ENCODE peak calls at places on chromosomes 2 and 18, in five cellular contexts. F, J, V, S and L are unnamed samples.

GRCh38 chr2:114049826-114050225 is 159.9 kb downstream of the ACTR3 start:
- DNase-seq in F (no peak), V (no peak), J (no peak), S (no peak), L (no peak)

GRCh38 chr2:102391530-102391929 is 31.4 kb upstream of the IL18RAP start:
- DNase-seq in S (no peak), F (peak), V (no peak), J (no peak), L (peak)

GRCh38 chr2:145593991-145594702 is 1074.2 kb upstream of the ZEB2 start:
- DNase-seq in J (no peak), F (no peak), V (no peak), S (no peak), L (no peak)

GRCh38 chr18:42053188-42053781 is 98.3 kb downstream of the PIK3C3 start:
- DNase-seq in J (no peak), S (peak), F (peak), V (peak), L (no peak)

GRCh38 chr2:86480105-86480504 is 38.9 kb downstream of the KDM3A start:
- DNase-seq in S (no peak), F (no peak), V (no peak), J (peak), L (no peak)

GRCh38 chr2:11288431-11288830 is 56.0 kb downstream of the ROCK2 start:
- DNase-seq in J (no peak), V (no peak), S (no peak), F (no peak), L (no peak)

GRCh38 chr2:19569300-19569791 is 210.9 kb upstream of the OSR1 start:
- DNase-seq in F (no peak), V (no peak), S (no peak), J (no peak), L (no peak)

GRCh38 chr2:28513097-28513496 is 17.2 kb downstream of the PLB1 start:
- DNase-seq in F (no peak), V (no peak), S (no peak), J (no peak), L (no peak)

GRCh38 chr2:128414946-128415767 is 96.5 kb upstream of the HS6ST1 start:
- DNase-seq in S (no peak), F (no peak), V (no peak), J (no peak), L (no peak)

GRCh38 chr2:189411860-189412259 is 29.4 kb upstream of the WDR75 start:
- DNase-seq in F (no peak), S (no peak), V (no peak), J (no peak), L (no peak)

GRCh38 chr18:62658028-62658427 is 57.3 kb upstream of the PHLPP1 start:
- DNase-seq in V (no peak), S (no peak), F (no peak), J (no peak), L (no peak)

GRCh38 chr2:17166506-17166905 is 351.7 kb downstream of the RAD51AP2 start:
- DNase-seq in J (no peak), V (peak), S (no peak), F (no peak), L (no peak)

GRCh38 chr18:2513616-2514015 is 57.7 kb downstream of the METTL4 start:
- DNase-seq in F (no peak), J (no peak), V (no peak), S (no peak), L (no peak)

GRCh38 chr2:110116033-110116710 is 550 bp upstream of the MALL start:
- DNase-seq in F (no peak), S (peak), V (no peak), J (no peak), L (no peak)

GRCh38 chr2:170393861-170394498 is 216.0 kb downstream of the MYO3B start:
- DNase-seq in F (no peak), S (no peak), J (no peak), V (no peak), L (no peak)

GRCh38 chr2:176111891-176112374 is 4.6 kb upstream of the HOXD10 start:
- DNase-seq in F (no peak), S (no peak), V (no peak), J (no peak), L (no peak)

GRCh38 chr2:65319080-65319673 is 91.5 kb downstream of the ACTR2 start:
- DNase-seq in S (no peak), V (no peak), F (no peak), J (no peak), L (peak)

GRCh38 chr2:127558911-127559310 is 23.4 kb downstream of the MYO7B start:
- DNase-seq in F (no peak), S (no peak), J (no peak), V (no peak), L (no peak)

GRCh38 chr2:41853427-41854191 is 194.2 kb upstream of the PKDCC start:
- DNase-seq in S (peak), F (no peak), V (peak), J (no peak), L (no peak)

GRCh38 chr2:76197842-76198448 is 487.2 kb upstream of the GCFC2 start:
- DNase-seq in S (peak), V (peak), F (peak), J (peak), L (peak)

GRCh38 chr18:76564117-76564516 is 69.1 kb upstream of the ZNF516 start:
- DNase-seq in S (peak), F (no peak), V (no peak), J (no peak), L (no peak)

GRCh38 chr18:79583984-79584401 is 95.6 kb upstream of the CTDP1 start:
- DNase-seq in V (no peak), S (no peak), F (no peak), J (peak), L (no peak)

GRCh38 chr18:59502222-59502898 is 143.3 kb upstream of the LMAN1 start:
- DNase-seq in F (no peak), J (peak), V (no peak), S (no peak), L (no peak)

GRCh38 chr2:195150819-195151218 is 506.2 kb upstream of the SLC39A10 start:
- DNase-seq in S (no peak), F (no peak), V (no peak), J (no peak), L (no peak)

GRCh38 chr2:130336877-130337734 is 5.6 kb upstream of the IMP4 start:
- DNase-seq in J (peak), S (peak), F (no peak), V (peak), L (peak)

GRCh38 chr2:235935071-235935470 is 233.1 kb downstream of the GBX2 start:
- DNase-seq in F (no peak), V (no peak), S (no peak), J (no peak), L (no peak)

GRCh38 chr2:53787255-53787910 is 539 bp downstream of the ERLEC1 start:
- DNase-seq in J (no peak), V (peak), F (no peak), S (no peak), L (no peak)

GRCh38 chr2:208407667-208408066 is 1.1 kb downstream of the PTH2R start:
- DNase-seq in F (peak), V (peak), S (no peak), J (no peak), L (no peak)

GRCh38 chr2:110166246-110166645 is 38.6 kb downstream of the NPHP1 start:
- DNase-seq in J (no peak), S (no peak), V (no peak), F (no peak), L (no peak)

GRCh38 chr18:32549248-32549842 is 78.7 kb upstream of the GAREM1 start:
- DNase-seq in S (peak), F (peak), J (peak), V (peak), L (no peak)

GRCh38 chr2:211026109-211026508 is 469.7 kb downstream of the CPS1 start:
- DNase-seq in V (no peak), S (no peak), J (no peak), F (no peak), L (no peak)

GRCh38 chr2:211205841-211206240 is 649.4 kb downstream of the CPS1 start:
- DNase-seq in S (no peak), V (no peak), F (no peak), J (no peak), L (no peak)

GRCh38 chr2:176527141-176527901 is 258.1 kb downstream of the MTX2 start:
- DNase-seq in F (no peak), J (no peak), S (no peak), V (no peak), L (no peak)

GRCh38 chr2:198641161-198641560 is 816.6 kb downstream of the SATB2 start:
- DNase-seq in V (no peak), S (no peak), F (no peak), J (no peak), L (no peak)

GRCh38 chr18:7572837-7573236 is 5.7 kb downstream of the PTPRM start:
- DNase-seq in S (no peak), F (no peak), V (no peak), J (no peak), L (no peak)

GRCh38 chr2:142286618-142287017 is 155.8 kb upstream of the LRP1B start:
- DNase-seq in S (peak), F (peak), V (peak), J (no peak), L (no peak)

GRCh38 chr2:32372519-32373182 is 15.8 kb downstream of the BIRC6 start:
- DNase-seq in F (no peak), J (no peak), S (no peak), V (no peak), L (no peak)

GRCh38 chr2:135948141-135948540 is 37.3 kb downstream of the DARS1 start:
- DNase-seq in V (no peak), F (no peak), J (no peak), S (no peak), L (no peak)

GRCh38 chr2:233093721-233094120 is 33.6 kb downstream of the INPP5D start:
- DNase-seq in F (no peak), V (no peak), J (no peak), S (no peak), L (no peak)

GRCh38 chr2:154699560-154699901 is 1.0 kb downstream of the KCNJ3 start:
- DNase-seq in V (no peak), F (no peak), J (no peak), S (no peak), L (no peak)

GRCh38 chr2:154698238-154698788 is at the start of gene KCNJ3:
- DNase-seq in J (no peak), V (no peak), F (no peak), S (no peak), L (no peak)

GRCh38 chr2:154697422-154698237 is 865 bp upstream of the KCNJ3 start:
- DNase-seq in V (no peak), S (no peak), F (no peak), J (no peak), L (no peak)

GRCh38 chr2:154700142-154700541 is 1.6 kb downstream of the KCNJ3 start:
- DNase-seq in J (no peak), S (no peak), F (no peak), V (no peak), L (no peak)

DNA sequence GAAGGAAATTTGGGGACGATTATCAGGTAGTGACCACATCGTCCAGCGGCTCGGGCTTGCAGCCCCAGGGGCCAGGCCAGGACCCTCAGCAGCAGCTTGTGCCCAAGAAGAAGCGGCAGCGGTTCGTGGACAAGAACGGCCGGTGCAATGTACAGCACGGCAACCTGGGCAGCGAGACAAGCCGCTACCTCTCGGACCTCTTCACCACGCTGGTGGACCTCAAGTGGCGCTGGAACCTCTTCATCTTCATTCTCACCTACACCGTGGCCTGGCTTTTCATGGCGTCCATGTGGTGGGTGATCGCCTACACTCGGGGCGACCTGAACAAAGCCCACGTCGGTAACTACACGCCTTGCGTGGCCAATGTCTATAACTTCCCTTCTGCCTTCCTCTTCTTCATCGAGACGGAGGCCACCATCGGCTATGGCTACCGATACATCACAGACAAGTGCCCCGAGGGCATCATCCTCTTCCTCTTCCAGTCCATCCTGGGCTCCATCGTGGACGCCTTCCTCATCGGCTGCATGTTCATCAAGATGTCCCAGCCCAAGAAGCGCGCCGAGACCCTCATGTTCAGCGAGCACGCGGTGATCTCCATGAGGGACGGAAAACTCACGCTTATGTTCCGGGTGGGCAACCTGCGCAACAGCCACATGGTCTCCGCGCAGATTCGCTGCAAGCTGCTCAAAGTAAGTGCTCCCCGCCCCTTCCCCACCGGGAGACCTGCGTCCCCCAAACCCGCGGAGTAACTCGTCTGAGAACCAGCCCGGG is 479 bp downstream of the KCNJ3 start:
- DNase-seq in S (no peak), F (no peak), J (no peak), V (no peak), L (no peak)
- H3K4me3 ChIP-seq in S (no peak), F (no peak), J (peak), V (no peak), L (no peak)

GRCh38 chr2:117853316-117853715 is 38.8 kb downstream of the DDX18 start:
- DNase-seq in S (no peak), F (no peak), V (no peak), J (no peak), L (no peak)

GRCh38 chr2:117853873-117854272 is 39.4 kb downstream of the DDX18 start:
- DNase-seq in J (no peak), V (no peak), F (no peak), S (no peak), L (no peak)

GRCh38 chr2:117851969-117852368 is 37.5 kb downstream of the DDX18 start:
- DNase-seq in J (no peak), V (no peak), F (peak), S (no peak), L (no peak)

GRCh38 chr2:117850015-117850414 is 35.5 kb downstream of the DDX18 start:
- DNase-seq in F (no peak), J (no peak), V (no peak), S (no peak), L (no peak)

GRCh38 chr2:117850461-117850860 is 36.0 kb downstream of the DDX18 start:
- DNase-seq in S (no peak), V (no peak), F (no peak), J (no peak), L (no peak)
- H3K4me3 ChIP-seq in S (no peak), V (no peak), F (no peak), J (no peak), L (no peak)

DNA sequence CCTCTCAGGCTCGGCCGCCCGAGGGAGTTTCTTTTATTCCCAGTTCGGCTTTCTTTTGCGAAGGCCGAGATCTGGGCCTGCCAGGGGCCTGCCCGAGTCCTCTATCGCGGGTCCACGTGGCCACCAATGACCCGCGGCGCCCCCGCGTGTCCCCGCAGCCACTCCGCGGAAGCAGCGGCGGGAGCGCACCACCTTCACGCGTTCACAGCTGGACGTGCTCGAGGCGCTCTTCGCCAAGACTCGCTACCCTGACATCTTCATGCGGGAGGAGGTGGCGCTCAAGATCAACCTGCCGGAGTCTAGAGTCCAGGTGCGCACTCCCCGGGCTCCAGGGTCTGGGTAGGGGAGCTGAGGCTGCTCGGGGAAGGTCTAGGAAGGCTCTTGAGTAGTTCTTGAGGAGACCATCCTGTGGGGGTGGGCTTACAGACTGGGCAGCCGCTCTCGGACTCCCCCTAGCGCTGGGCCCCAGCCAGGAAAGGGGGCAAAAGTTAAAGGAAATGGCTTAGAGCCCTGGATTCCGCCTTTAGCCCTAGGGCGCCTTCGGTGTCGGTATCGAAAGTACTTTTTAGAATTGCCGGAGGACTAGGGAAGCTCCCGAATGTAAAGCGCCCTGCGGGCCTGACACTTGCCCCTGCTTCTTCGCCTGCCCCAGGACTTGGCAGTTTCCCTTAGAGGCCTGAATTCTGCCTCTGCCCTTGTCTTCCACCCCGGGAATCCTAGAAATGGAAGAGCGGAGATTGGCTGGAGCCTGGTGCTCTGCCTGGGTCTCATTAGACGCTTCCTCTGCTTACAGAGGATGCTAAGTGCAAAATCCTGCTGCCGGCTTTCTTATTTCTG is 3.5 kb downstream of the OTX1 start:
- DNase-seq in J (no peak), S (no peak), V (no peak), F (no peak), L (peak)
- H3K4me3 ChIP-seq in J (peak), S (no peak), V (no peak), F (no peak), L (no peak)

GRCh38 chr18:25516747-25517498 is 165.0 kb upstream of the ZNF521 start:
- DNase-seq in S (no peak), F (no peak), J (no peak), V (no peak), L (no peak)

GRCh38 chr18:25518716-25519053 is 166.7 kb upstream of the ZNF521 start:
- DNase-seq in V (peak), F (no peak), J (no peak), S (no peak), L (peak)

GRCh38 chr18:25516121-25516520 is 164.2 kb upstream of the ZNF521 start:
- DNase-seq in S (no peak), J (no peak), F (no peak), V (no peak), L (no peak)

DNA sequence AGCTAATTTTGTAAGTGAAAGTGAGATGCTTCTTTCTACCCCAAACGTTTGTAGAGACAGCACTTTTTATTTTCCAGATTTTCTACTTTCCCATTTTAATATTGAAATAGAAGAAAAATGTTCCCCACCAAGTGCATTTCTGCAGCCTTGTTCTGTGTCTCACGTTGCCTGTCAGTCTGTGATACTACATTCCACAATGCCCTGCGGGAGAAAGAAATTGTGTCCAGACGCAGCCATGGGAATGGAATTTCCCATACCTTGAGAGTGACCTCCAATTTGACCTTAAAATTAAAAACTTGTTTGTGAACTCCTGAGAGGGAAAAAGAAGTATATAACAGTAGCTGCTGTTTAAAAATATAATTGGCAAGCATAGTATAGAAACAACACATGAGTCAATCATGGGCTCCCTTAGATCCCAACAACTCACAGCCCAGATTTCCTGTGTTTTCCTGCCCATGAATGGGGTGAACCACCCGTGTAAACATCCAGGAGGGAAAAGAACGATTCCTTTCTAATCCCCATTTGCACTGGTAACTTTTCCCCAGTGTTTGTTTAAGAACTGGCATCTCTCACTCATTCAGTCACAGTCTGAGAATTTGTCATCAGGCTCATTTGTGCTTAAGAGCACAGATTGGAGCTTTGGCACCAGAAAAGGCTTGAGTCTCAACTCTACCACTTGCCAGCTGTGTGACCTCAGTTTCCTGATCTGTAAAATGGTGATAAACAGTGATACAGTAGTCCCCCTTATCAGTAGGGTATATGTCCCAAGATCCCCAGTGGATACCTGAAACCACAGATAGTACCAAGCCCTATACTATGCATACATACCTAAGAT is 166.1 kb upstream of the ZNF521 start:
- DNase-seq in S (no peak), F (no peak), V (no peak), J (no peak), L (peak)
- H3K4me3 ChIP-seq in S (no peak), F (no peak), V (no peak), J (no peak), L (no peak)

DNA sequence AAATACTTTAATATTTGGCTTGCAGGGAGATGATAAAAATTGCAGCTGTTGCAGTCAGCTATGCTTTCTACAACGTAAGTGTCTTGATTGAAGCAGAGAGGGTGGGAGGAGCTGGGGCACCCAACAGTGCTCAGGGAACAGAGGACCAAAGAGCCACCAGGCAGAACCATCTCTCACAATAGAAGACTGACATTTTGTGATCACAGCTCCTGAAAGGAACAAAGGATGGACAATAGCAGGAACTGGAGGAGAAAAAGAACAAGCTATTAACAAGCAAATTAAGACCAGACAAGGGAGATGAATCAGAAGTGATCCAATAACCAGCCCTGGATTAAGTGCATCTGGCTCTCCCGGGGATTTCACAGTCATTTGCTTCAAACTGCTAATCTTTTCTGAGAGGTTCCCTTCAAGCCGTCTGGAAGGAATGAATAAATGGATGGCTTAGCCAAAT is 65.7 kb upstream of the SMAD2 start:
- DNase-seq in F (no peak), V (peak), S (no peak), J (no peak), L (no peak)
- H3K4me3 ChIP-seq in F (no peak), V (peak), S (no peak), J (no peak), L (no peak)

GRCh38 chr18:50405582-50406271 is 30.9 kb downstream of the SKA1 start:
- DNase-seq in J (no peak), V (no peak), F (no peak), S (no peak), L (no peak)

GRCh38 chr18:50410008-50410407 is 35.2 kb downstream of the SKA1 start:
- DNase-seq in F (no peak), J (no peak), V (peak), S (no peak), L (peak)

GRCh38 chr18:50410894-50411293 is 36.0 kb downstream of the SKA1 start:
- DNase-seq in J (no peak), S (no peak), F (no peak), V (no peak), L (no peak)
- H3K4me3 ChIP-seq in J (no peak), S (no peak), F (no peak), V (no peak), L (no peak)

GRCh38 chr2:174013310-174013751 is 48.2 kb upstream of the SP3 start:
- DNase-seq in J (peak), S (no peak), V (no peak), F (no peak), L (no peak)
- H3K4me3 ChIP-seq in J (peak), S (no peak), V (no peak), F (no peak), L (no peak)